ENCODE peak calls at places on chromosomes 13 and 19, in six cellular contexts. M is neural progenitor cell; Y is transverse colon; B is CD4-positive, CD25-positive, alpha-beta regulatory T cell; X is CD8-positive, alpha-beta T cell; G is right lobe of liver. L is an unnamed sample. For H3K4me1, the result is how much of the 10 kb centered on the place peaks cover.

GRCh38 chr13:54029226-54029625 is 1000.6 kb downstream of the OLFM4 start:
- DNase-seq in M (no peak), Y (no peak), B (no peak), X (no peak), G (no peak), L (no peak)

GRCh38 chr13:109235901-109236300 is 550.5 kb downstream of the IRS2 start:
- DNase-seq in M (no peak), Y (no peak), B (no peak), X (no peak), G (no peak), L (no peak)

GRCh38 chr19:45356760-45357444 is 13.5 kb downstream of the ERCC2 start:
- DNase-seq in M (no peak), Y (no peak), B (no peak), X (no peak), G (no peak), L (no peak)

GRCh38 chr19:28632357-28633076 is 580.4 kb downstream of the UQCRFS1 start:
- DNase-seq in M (no peak), Y (no peak), B (no peak), X (no peak), G (no peak), L (no peak)

GRCh38 chr19:52599241-52599640 is 29.2 kb downstream of the ZNF701 start:
- DNase-seq in M (no peak), Y (no peak), B (no peak), X (no peak), G (no peak), L (no peak)

GRCh38 chr19:54191671-54192453 is 754 bp downstream of the TSEN34 start:
- DNase-seq in M (no peak), Y (no peak), B (no peak), X (no peak), G (no peak), L (no peak)

GRCh38 chr19:51501594-51502263 is at the start of gene SIGLEC12:
- DNase-seq in M (no peak), Y (peak), B (peak), X (no peak), G (peak), L (no peak)

GRCh38 chr13:48501705-48502104 is 31.2 kb downstream of the RCBTB2 start:
- DNase-seq in M (no peak), Y (no peak), B (no peak), X (no peak), G (no peak), L (no peak)

GRCh38 chr13:97196340-97196739 is 25.8 kb upstream of the MBNL2 start:
- DNase-seq in M (no peak), Y (no peak), B (no peak), X (no peak), G (no peak), L (no peak)

GRCh38 chr19:49167857-49168409 is 10.3 kb downstream of the TRPM4 start:
- DNase-seq in M (no peak), Y (peak), B (no peak), X (no peak), G (no peak), L (no peak)

GRCh38 chr19:53874384-53874995 is 6.8 kb downstream of the MYADM start:
- DNase-seq in M (no peak), Y (no peak), B (peak), X (no peak), G (no peak), L (no peak)

GRCh38 chr13:107200491-107200890 is 632.6 kb upstream of the ARGLU1 start:
- DNase-seq in M (no peak), Y (no peak), B (no peak), X (no peak), G (no peak), L (no peak)

GRCh38 chr13:100588350-100589177 is at the start of gene GGACT:
- DNase-seq in M (peak), Y (peak), B (peak), X (peak), G (peak), L (peak)

GRCh38 chr19:39410620-39411005 is 1.9 kb upstream of the PLEKHG2 start:
- DNase-seq in M (peak), Y (peak), B (no peak), X (no peak), G (no peak), L (no peak)

GRCh38 chr13:112506046-112506445 is 81.9 kb downstream of the TUBGCP3 start:
- DNase-seq in M (no peak), Y (no peak), B (no peak), X (no peak), G (no peak), L (no peak)

GRCh38 chr13:111043575-111043982 is 71.5 kb upstream of the ARHGEF7 start:
- DNase-seq in M (no peak), Y (no peak), B (peak), X (no peak), G (no peak), L (no peak)

GRCh38 chr19:45470147-45471081 is 2.6 kb downstream of the FOSB start:
- DNase-seq in M (no peak), Y (peak), B (no peak), X (no peak), G (no peak), L (peak)

GRCh38 chr13:31514932-31515331 is 224.4 kb upstream of the RXFP2 start:
- DNase-seq in M (no peak), Y (no peak), B (no peak), X (no peak), G (no peak), L (no peak)

GRCh38 chr13:30718661-30719520 is 16.5 kb upstream of the ALOX5AP start:
- DNase-seq in M (no peak), Y (no peak), B (no peak), X (no peak), G (no peak), L (no peak)

GRCh38 chr19:6417713-6418561 is 6.7 kb downstream of the KHSRP start:
- DNase-seq in M (peak), Y (no peak), B (no peak), X (no peak), G (no peak), L (no peak)

GRCh38 chr19:18814063-18814462 is 17.7 kb upstream of the UPF1 start:
- DNase-seq in M (no peak), Y (no peak), B (no peak), X (no peak), G (no peak), L (no peak)

GRCh38 chr13:90732049-90732448 is 615.4 kb upstream of the MIR17HG start:
- DNase-seq in M (peak), Y (no peak), B (no peak), X (no peak), G (no peak), L (no peak)

GRCh38 chr13:106352850-106353249 is 182.6 kb downstream of the EFNB2 start:
- DNase-seq in M (no peak), Y (no peak), B (no peak), X (no peak), G (no peak), L (no peak)

DNA sequence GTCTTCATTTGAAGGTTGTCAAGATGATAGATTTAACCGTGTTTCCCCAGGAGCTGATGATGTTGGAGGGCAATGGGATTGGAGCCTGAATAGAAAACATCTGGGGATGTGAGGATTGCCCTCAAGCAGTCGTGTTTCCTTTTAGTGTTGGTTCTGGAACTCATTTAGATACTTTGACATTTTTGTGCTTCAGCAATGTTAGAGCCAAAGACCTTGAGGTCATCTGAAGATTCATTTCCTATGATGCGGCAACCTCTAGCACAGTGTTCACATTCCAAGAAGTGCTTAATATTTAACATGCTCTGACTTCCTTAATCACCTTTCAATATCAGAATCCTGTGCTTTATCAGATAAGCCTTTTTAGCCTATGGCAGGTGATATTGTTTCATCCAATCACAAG is 82.7 kb downstream of the SLC10A2 start:
- DNase-seq in M (no peak), Y (no peak), B (no peak), X (no peak), G (no peak), L (no peak)
- H3K27ac ChIP-seq in M (no peak), Y (no peak), B (no peak), X (no peak), G (no peak), L (no peak)

GRCh38 chr13:21014666-21015170 is 46.7 kb downstream of the LATS2 start:
- DNase-seq in M (no peak), Y (no peak), B (no peak), X (no peak), G (peak), L (no peak)

GRCh38 chr13:21013682-21014038 is 47.7 kb downstream of the LATS2 start:
- DNase-seq in M (no peak), Y (no peak), B (no peak), X (no peak), G (peak), L (no peak)

GRCh38 chr13:21015284-21015683 is 46.1 kb downstream of the LATS2 start:
- DNase-seq in M (no peak), Y (no peak), B (no peak), X (no peak), G (no peak), L (no peak)

GRCh38 chr13:21012841-21013681 is 48.3 kb downstream of the LATS2 start:
- DNase-seq in M (no peak), Y (no peak), B (no peak), X (no peak), G (peak), L (no peak)

GRCh38 chr13:21014139-21014665 is 47.2 kb downstream of the LATS2 start:
- DNase-seq in M (no peak), Y (no peak), B (no peak), X (no peak), G (peak), L (no peak)
- H3K4me1 ChIP-seq in M (under half), Y (under half), B (under half), X (under half), G (under half), L (under half)

GRCh38 chr19:7801020-7801570 is 28.9 kb upstream of the EVI5L start:
- DNase-seq in M (no peak), Y (no peak), B (no peak), X (no peak), G (no peak), L (no peak)
- H3K27ac ChIP-seq in M (no peak), Y (no peak), B (no peak), X (no peak), G (no peak), L (no peak)

GRCh38 chr13:46643165-46643777 is 90.3 kb downstream of the LRCH1 start:
- DNase-seq in M (no peak), Y (no peak), B (no peak), X (no peak), G (no peak), L (no peak)
- H3K4me1 ChIP-seq in M (under half), Y (under half), B (under half), X (under half), G (under half), L (under half)

GRCh38 chr19:14413765-14414171 is 5.4 kb downstream of the DDX39A start:
- DNase-seq in M (no peak), Y (no peak), B (no peak), X (no peak), G (no peak), L (no peak)

GRCh38 chr19:14411161-14411560 is 8.0 kb downstream of the DDX39A start:
- DNase-seq in M (no peak), Y (no peak), B (no peak), X (no peak), G (no peak), L (no peak)

GRCh38 chr19:14410775-14411134 is 8.4 kb downstream of the DDX39A start:
- DNase-seq in M (no peak), Y (no peak), B (no peak), X (no peak), G (no peak), L (no peak)

GRCh38 chr19:14412436-14413071 is 6.6 kb downstream of the DDX39A start:
- DNase-seq in M (no peak), Y (no peak), B (no peak), X (no peak), G (no peak), L (no peak)

DNA sequence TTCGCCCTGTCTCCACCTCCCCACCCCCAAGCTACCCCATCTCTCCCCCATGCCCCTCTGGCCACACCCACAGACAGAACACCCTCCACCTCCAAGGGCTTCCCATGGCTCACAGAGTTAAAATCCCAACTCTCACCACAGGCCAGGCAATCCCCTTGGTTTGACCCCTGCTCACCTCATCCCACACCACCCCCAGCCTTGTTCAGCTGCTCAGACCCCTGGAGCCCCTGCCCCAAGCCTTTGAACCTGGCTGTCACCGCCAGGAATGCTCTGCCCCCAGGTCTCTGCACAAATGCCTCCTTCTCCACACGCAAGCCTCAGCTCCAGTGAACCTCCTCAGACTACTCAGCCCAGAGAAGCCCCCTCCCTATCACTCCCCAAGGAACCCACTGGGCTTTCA is 5.8 kb downstream of the DDX39A start:
- DNase-seq in M (no peak), Y (no peak), B (no peak), X (no peak), G (no peak), L (no peak)
- H3K27ac ChIP-seq in M (no peak), Y (no peak), B (peak), X (no peak), G (no peak), L (no peak)

GRCh38 chr13:40432018-40432978 is 234.1 kb downstream of the FOXO1 start:
- DNase-seq in M (no peak), Y (no peak), B (no peak), X (no peak), G (no peak), L (no peak)
- H3K4me1 ChIP-seq in M (under half), Y (under half), B (under half), X (under half), G (under half), L (under half)

GRCh38 chr19:55622242-55622969 is 2.0 kb downstream of the ZNF784 start:
- DNase-seq in M (no peak), Y (no peak), B (no peak), X (no peak), G (no peak), L (no peak)

GRCh38 chr19:55624109-55625003 is at the start of gene ZNF784:
- DNase-seq in M (peak), Y (peak), B (peak), X (peak), G (peak), L (peak)

GRCh38 chr19:55621673-55622231 is 2.6 kb downstream of the ZNF784 start:
- DNase-seq in M (no peak), Y (no peak), B (no peak), X (no peak), G (no peak), L (no peak)

GRCh38 chr19:55625004-55625326 is 599 bp upstream of the ZNF784 start:
- DNase-seq in M (no peak), Y (no peak), B (no peak), X (no peak), G (no peak), L (no peak)

DNA sequence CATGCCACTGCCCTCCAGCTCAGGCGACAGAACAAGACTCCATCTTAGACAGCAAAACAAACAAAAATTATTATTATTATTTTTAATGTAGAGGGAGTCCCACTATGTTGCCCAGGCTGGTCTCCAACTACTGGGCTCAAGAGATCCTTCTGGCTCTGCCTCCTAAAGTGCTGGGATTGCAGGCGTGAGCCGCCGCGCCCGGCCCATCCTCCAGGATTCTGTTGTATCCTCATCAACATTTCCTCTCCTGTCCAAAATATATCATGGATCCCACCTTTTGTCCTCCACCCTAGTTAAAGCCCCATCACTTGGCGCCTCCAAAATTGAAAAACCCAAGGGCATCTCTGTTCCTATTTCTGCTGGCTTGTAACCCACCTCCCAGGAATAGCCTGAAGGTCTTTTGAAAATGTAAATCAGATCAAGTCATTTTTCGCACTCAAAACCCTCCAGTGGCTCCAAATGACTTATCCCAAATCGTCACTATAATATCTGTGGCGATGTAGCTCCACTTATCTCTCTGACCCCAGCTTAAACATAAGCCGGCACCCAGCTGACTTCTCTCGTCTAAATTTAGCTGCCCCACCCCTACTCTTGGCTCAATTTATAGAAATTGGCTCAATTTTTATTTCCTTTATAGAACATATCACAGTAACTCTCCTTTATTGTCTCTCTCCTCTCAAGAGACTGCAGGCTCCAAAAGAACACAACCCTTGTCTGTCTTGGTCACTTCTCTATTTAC is 1.1 kb downstream of the ZNF784 start:
- DNase-seq in M (no peak), Y (no peak), B (no peak), X (no peak), G (no peak), L (no peak)
- H3K27ac ChIP-seq in M (no peak), Y (no peak), B (peak), X (no peak), G (no peak), L (peak)

GRCh38 chr19:14056741-14057356 is 5.0 kb downstream of the PALM3 start:
- DNase-seq in M (no peak), Y (no peak), B (no peak), X (no peak), G (no peak), L (no peak)
- H3K4me1 ChIP-seq in M (under half), Y (under half), B (under half), X (under half), G (under half), L (under half)

DNA sequence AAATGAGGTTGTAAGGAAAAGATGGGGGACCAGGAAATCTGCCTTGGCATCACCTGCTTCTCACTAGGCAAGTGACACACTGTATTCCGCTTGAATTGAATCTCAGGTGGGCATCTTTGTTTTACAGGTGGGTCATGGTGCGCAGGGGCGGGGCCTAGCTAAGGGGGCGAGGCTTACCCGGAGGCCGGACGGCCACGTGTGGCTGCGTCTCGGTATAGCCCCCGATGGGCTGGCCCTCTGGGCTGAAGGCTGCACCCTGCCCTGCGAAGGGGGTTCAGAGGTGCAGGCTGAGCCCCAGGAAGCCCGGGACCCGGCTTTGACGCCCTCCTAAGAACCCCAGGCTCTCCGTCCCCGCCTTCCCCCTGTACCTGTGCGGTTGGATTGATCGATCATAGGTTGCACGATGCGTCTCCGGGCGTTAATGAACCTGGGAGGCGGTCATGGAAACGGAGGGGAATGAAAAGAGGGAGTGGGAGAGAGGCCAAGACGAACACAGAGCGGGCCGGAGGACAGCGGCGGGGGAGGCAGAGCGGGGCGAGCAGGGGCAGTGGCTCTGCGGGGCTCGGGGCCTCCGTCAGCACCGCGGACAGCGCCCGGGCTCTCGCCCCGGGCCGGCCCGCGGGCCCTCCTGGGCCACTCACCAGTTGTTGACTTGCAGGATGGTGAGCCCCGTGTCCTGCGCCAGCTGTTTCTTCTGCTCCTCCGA is 12.5 kb downstream of the MEIS3 start:
- DNase-seq in M (peak), Y (no peak), B (no peak), X (no peak), G (no peak), L (no peak)
- H3K27ac ChIP-seq in M (no peak), Y (no peak), B (no peak), X (no peak), G (no peak), L (no peak)

L was measured in CD4-positive, alpha-beta memory T cell.